ENCODE peak calls at places on chromosomes 1 and 21, in five cellular contexts. X, O, D, B and S are unnamed samples.

GRCh38 chr21:45380566-45380965 is 24.4 kb upstream of the COL18A1 start:
- DNase-seq in O (no peak), X (no peak), D (no peak), B (no peak), S (no peak)

GRCh38 chr1:85935234-85935633 is 221.3 kb downstream of the COL24A1 start:
- DNase-seq in B (no peak), X (no peak), O (no peak), D (no peak), S (no peak)

GRCh38 chr21:14862794-14863720 is 201.7 kb downstream of the NRIP1 start:
- DNase-seq in B (no peak), X (no peak), O (no peak), D (no peak), S (peak)

GRCh38 chr21:28922368-28922767 is 70.3 kb downstream of the LTN1 start:
- DNase-seq in D (no peak), O (no peak), X (no peak), B (no peak), S (no peak)

GRCh38 chr1:78716186-78716585 is 66.6 kb downstream of the IFI44 start:
- DNase-seq in B (no peak), X (no peak), D (no peak), O (no peak), S (peak)

GRCh38 chr1:19647643-19648042 is 3.5 kb downstream of the NBL1 start:
- DNase-seq in O (no peak), B (no peak), X (no peak), D (no peak), S (peak)

GRCh38 chr1:46520063-46520911 is 30.7 kb downstream of the DMBX1 start:
- DNase-seq in D (no peak), X (peak), O (no peak), B (no peak), S (peak)

GRCh38 chr1:162536511-162536910 is 25.0 kb upstream of the UAP1 start:
- DNase-seq in D (no peak), O (no peak), X (no peak), B (no peak), S (peak)

GRCh38 chr1:5286244-5286643 is 631.8 kb downstream of the AJAP1 start:
- DNase-seq in D (no peak), B (no peak), O (no peak), X (no peak), S (no peak)

GRCh38 chr1:59083946-59084865 is 212.7 kb upstream of the FGGY start:
- DNase-seq in D (no peak), O (no peak), X (no peak), B (no peak), S (peak)

GRCh38 chr1:241083285-241083684 is 273.7 kb downstream of the RGS7 start:
- DNase-seq in O (no peak), D (no peak), B (no peak), X (no peak), S (no peak)

GRCh38 chr1:46697053-46697452 is 21.9 kb downstream of the EFCAB14 start:
- DNase-seq in D (no peak), B (no peak), O (no peak), X (no peak), S (no peak)

GRCh38 chr1:227883641-227884301 is 64.0 kb downstream of the WNT9A start:
- DNase-seq in B (no peak), D (peak), X (no peak), O (peak), S (no peak)

GRCh38 chr1:156627313-156627880 is 8.2 kb downstream of the HAPLN2 start:
- DNase-seq in O (peak), X (peak), D (no peak), B (no peak), S (peak)

GRCh38 chr1:170537798-170538503 is 6.0 kb downstream of the GORAB start:
- DNase-seq in O (no peak), B (no peak), X (no peak), D (no peak), S (peak)

GRCh38 chr1:111959436-111959835 is 30.0 kb downstream of the KCND3 start:
- DNase-seq in O (no peak), X (no peak), B (no peak), D (no peak), S (no peak)

GRCh38 chr1:86860424-86860823 is 53.5 kb downstream of the SELENOF start:
- DNase-seq in B (peak), X (no peak), D (no peak), O (no peak), S (no peak)

GRCh38 chr1:12001996-12002493 is 17.3 kb upstream of the MIIP start:
- DNase-seq in D (no peak), O (no peak), B (no peak), X (no peak), S (peak)

GRCh38 chr1:221576268-221576667 is 165.6 kb downstream of the DUSP10 start:
- DNase-seq in B (no peak), X (no peak), D (no peak), O (no peak), S (peak)